ENCODE peak calls at places on chromosomes 7 and 10, in eight cellular contexts. One of them, this sample, is unnamed.

GRCh38 chr10:58701398-58702135 is 188.9 kb downstream of the BICC1 start:
- DNase-seq in T-helper 1 cell: no peak
- DNase-seq in dermis blood vessel endothelial cell: no peak
- DNase-seq in ACHN: no peak
- DNase-seq in fibroblast of the conjunctiva: peak; percentile 97
- DNase-seq in NCI-H2081 treated with DMSO at 0.1 percent for 48 hours: no peak
- DNase-seq in NCI-H1417: no peak
- DNase-seq in activated naive CD4-positive, alpha-beta T cell treated with anti-CD3 and anti-CD28 coated beads for 36 hours: no peak
- DNase-seq in this sample: peak; percentile 14

GRCh38 chr10:95540514-95541052 is 20.6 kb downstream of the SORBS1 start:
- DNase-seq in T-helper 1 cell: no peak
- DNase-seq in dermis blood vessel endothelial cell: no peak
- DNase-seq in ACHN: no peak
- DNase-seq in fibroblast of the conjunctiva: no peak
- DNase-seq in NCI-H2081 treated with DMSO at 0.1 percent for 48 hours: no peak
- DNase-seq in NCI-H1417: no peak
- DNase-seq in activated naive CD4-positive, alpha-beta T cell treated with anti-CD3 and anti-CD28 coated beads for 36 hours: no peak
- DNase-seq in this sample: no peak

GRCh38 chr10:14196113-14196512 is 134.6 kb downstream of the FRMD4A start:
- DNase-seq in T-helper 1 cell: no peak
- DNase-seq in dermis blood vessel endothelial cell: no peak
- DNase-seq in ACHN: no peak
- DNase-seq in fibroblast of the conjunctiva: no peak
- DNase-seq in NCI-H2081 treated with DMSO at 0.1 percent for 48 hours: no peak
- DNase-seq in NCI-H1417: no peak
- DNase-seq in activated naive CD4-positive, alpha-beta T cell treated with anti-CD3 and anti-CD28 coated beads for 36 hours: no peak
- DNase-seq in this sample: no peak

GRCh38 chr10:18699849-18700554 is 40.8 kb downstream of the ARL5B start:
- DNase-seq in T-helper 1 cell: no peak
- DNase-seq in dermis blood vessel endothelial cell: no peak
- DNase-seq in ACHN: no peak
- DNase-seq in fibroblast of the conjunctiva: no peak
- DNase-seq in NCI-H2081 treated with DMSO at 0.1 percent for 48 hours: no peak
- DNase-seq in NCI-H1417: no peak
- DNase-seq in activated naive CD4-positive, alpha-beta T cell treated with anti-CD3 and anti-CD28 coated beads for 36 hours: peak; percentile 8
- DNase-seq in this sample: no peak

GRCh38 chr7:69598081-69598486 is at the start of gene AUTS2:
- DNase-seq in T-helper 1 cell: no peak
- DNase-seq in dermis blood vessel endothelial cell: peak; percentile 73
- DNase-seq in ACHN: peak; percentile 80
- DNase-seq in fibroblast of the conjunctiva: peak; percentile 72
- DNase-seq in NCI-H2081 treated with DMSO at 0.1 percent for 48 hours: no peak
- DNase-seq in NCI-H1417: peak; percentile 97
- DNase-seq in activated naive CD4-positive, alpha-beta T cell treated with anti-CD3 and anti-CD28 coated beads for 36 hours: peak; percentile 54
- DNase-seq in this sample: peak; percentile 82

GRCh38 chr7:142864980-142865747 is 10.3 kb downstream of the EPHB6 start:
- DNase-seq in T-helper 1 cell: no peak
- DNase-seq in dermis blood vessel endothelial cell: no peak
- DNase-seq in ACHN: no peak
- DNase-seq in fibroblast of the conjunctiva: no peak
- DNase-seq in NCI-H2081 treated with DMSO at 0.1 percent for 48 hours: no peak
- DNase-seq in NCI-H1417: no peak
- DNase-seq in activated naive CD4-positive, alpha-beta T cell treated with anti-CD3 and anti-CD28 coated beads for 36 hours: no peak
- DNase-seq in this sample: no peak

GRCh38 chr7:85275204-85275603 is 88.3 kb upstream of the SEMA3D start:
- DNase-seq in T-helper 1 cell: no peak
- DNase-seq in dermis blood vessel endothelial cell: no peak
- DNase-seq in ACHN: no peak
- DNase-seq in fibroblast of the conjunctiva: no peak
- DNase-seq in NCI-H2081 treated with DMSO at 0.1 percent for 48 hours: no peak
- DNase-seq in NCI-H1417: peak; percentile 79
- DNase-seq in activated naive CD4-positive, alpha-beta T cell treated with anti-CD3 and anti-CD28 coated beads for 36 hours: no peak
- DNase-seq in this sample: no peak

GRCh38 chr10:43781480-43782361 is 133.0 kb upstream of the ZNF32 start:
- DNase-seq in T-helper 1 cell: no peak
- DNase-seq in dermis blood vessel endothelial cell: no peak
- DNase-seq in ACHN: no peak
- DNase-seq in fibroblast of the conjunctiva: no peak
- DNase-seq in NCI-H2081 treated with DMSO at 0.1 percent for 48 hours: no peak
- DNase-seq in NCI-H1417: no peak
- DNase-seq in activated naive CD4-positive, alpha-beta T cell treated with anti-CD3 and anti-CD28 coated beads for 36 hours: peak; percentile 49
- DNase-seq in this sample: no peak

GRCh38 chr7:51731086-51731485 is 414.5 kb upstream of the COBL start:
- DNase-seq in T-helper 1 cell: no peak
- DNase-seq in dermis blood vessel endothelial cell: no peak
- DNase-seq in ACHN: no peak
- DNase-seq in fibroblast of the conjunctiva: no peak
- DNase-seq in NCI-H2081 treated with DMSO at 0.1 percent for 48 hours: no peak
- DNase-seq in NCI-H1417: no peak
- DNase-seq in activated naive CD4-positive, alpha-beta T cell treated with anti-CD3 and anti-CD28 coated beads for 36 hours: no peak
- DNase-seq in this sample: no peak

GRCh38 chr10:79905322-79906314 is 43.3 kb downstream of the SFTPD start:
- DNase-seq in T-helper 1 cell: no peak
- DNase-seq in dermis blood vessel endothelial cell: peak; percentile 48
- DNase-seq in ACHN: peak; percentile 39
- DNase-seq in fibroblast of the conjunctiva: no peak
- DNase-seq in NCI-H2081 treated with DMSO at 0.1 percent for 48 hours: no peak
- DNase-seq in NCI-H1417: peak; percentile 63
- DNase-seq in activated naive CD4-positive, alpha-beta T cell treated with anti-CD3 and anti-CD28 coated beads for 36 hours: peak; percentile 36
- DNase-seq in this sample: peak; percentile 22

GRCh38 chr7:194996-195829 is 2.8 kb downstream of the FAM20C start:
- DNase-seq in T-helper 1 cell: no peak
- DNase-seq in dermis blood vessel endothelial cell: no peak
- DNase-seq in ACHN: no peak
- DNase-seq in fibroblast of the conjunctiva: peak; percentile 17
- DNase-seq in NCI-H2081 treated with DMSO at 0.1 percent for 48 hours: no peak
- DNase-seq in NCI-H1417: no peak
- DNase-seq in activated naive CD4-positive, alpha-beta T cell treated with anti-CD3 and anti-CD28 coated beads for 36 hours: no peak
- DNase-seq in this sample: no peak

GRCh38 chr10:16820018-16820417 is 2.8 kb upstream of the RSU1 start:
- DNase-seq in T-helper 1 cell: no peak
- DNase-seq in dermis blood vessel endothelial cell: no peak
- DNase-seq in ACHN: no peak
- DNase-seq in fibroblast of the conjunctiva: no peak
- DNase-seq in NCI-H2081 treated with DMSO at 0.1 percent for 48 hours: no peak
- DNase-seq in NCI-H1417: no peak
- DNase-seq in activated naive CD4-positive, alpha-beta T cell treated with anti-CD3 and anti-CD28 coated beads for 36 hours: no peak
- DNase-seq in this sample: no peak

GRCh38 chr7:149181136-149181790 is 14.1 kb upstream of the ZNF282 start:
- DNase-seq in T-helper 1 cell: no peak
- DNase-seq in dermis blood vessel endothelial cell: peak; percentile 29
- DNase-seq in ACHN: no peak
- DNase-seq in fibroblast of the conjunctiva: no peak
- DNase-seq in NCI-H2081 treated with DMSO at 0.1 percent for 48 hours: no peak
- DNase-seq in NCI-H1417: no peak
- DNase-seq in activated naive CD4-positive, alpha-beta T cell treated with anti-CD3 and anti-CD28 coated beads for 36 hours: no peak
- DNase-seq in this sample: no peak

GRCh38 chr7:16670747-16671344 is 24.9 kb downstream of the BZW2 start:
- DNase-seq in T-helper 1 cell: no peak
- DNase-seq in dermis blood vessel endothelial cell: no peak
- DNase-seq in ACHN: no peak
- DNase-seq in fibroblast of the conjunctiva: no peak
- DNase-seq in NCI-H2081 treated with DMSO at 0.1 percent for 48 hours: no peak
- DNase-seq in NCI-H1417: no peak
- DNase-seq in activated naive CD4-positive, alpha-beta T cell treated with anti-CD3 and anti-CD28 coated beads for 36 hours: no peak
- DNase-seq in this sample: no peak

GRCh38 chr10:124508070-124508667 is 46.5 kb downstream of the LHPP start:
- DNase-seq in T-helper 1 cell: no peak
- DNase-seq in dermis blood vessel endothelial cell: no peak
- DNase-seq in ACHN: no peak
- DNase-seq in fibroblast of the conjunctiva: no peak
- DNase-seq in NCI-H2081 treated with DMSO at 0.1 percent for 48 hours: no peak
- DNase-seq in NCI-H1417: no peak
- DNase-seq in activated naive CD4-positive, alpha-beta T cell treated with anti-CD3 and anti-CD28 coated beads for 36 hours: no peak
- DNase-seq in this sample: no peak

This sample was measured in gastrocnemius medialis.